ENCODE peak calls at places on chromosomes 3 and 15, in eight cellular contexts. One of them, this sample, is unnamed.

GRCh38 chr15:60442763-60443162 is 36.2 kb downstream of the ICE2 start:
- DNase-seq in SHP77: no peak
- DNase-seq in stimulated activated CD4-positive, alpha-beta T cell treated with anti-CD3 and anti-CD28 coated beads, Interleukin-1b, Interleukin-23, amount 100 ng/mL, for 4 hours: no peak
- DNase-seq in left ventricle myocardium inferior: no peak
- DNase-seq in MV-4-11: no peak
- DNase-seq in foreskin fibroblast: peak; percentile 56
- DNase-seq in RWPE1: no peak
- DNase-seq in activated CD8-positive, alpha-beta memory T cell treated with anti-CD3 and anti-CD28 coated beads for 48 hours: no peak
- DNase-seq in this sample: peak; percentile 27

GRCh38 chr3:141834296-141834695 is 42.1 kb upstream of the ATP1B3 start:
- DNase-seq in activated CD8-positive, alpha-beta memory T cell treated with anti-CD3 and anti-CD28 coated beads for 48 hours: no peak
- DNase-seq in SHP77: no peak
- DNase-seq in RWPE1: peak; percentile 13
- DNase-seq in MV-4-11: no peak
- DNase-seq in stimulated activated CD4-positive, alpha-beta T cell treated with anti-CD3 and anti-CD28 coated beads, Interleukin-1b, Interleukin-23, amount 100 ng/mL, for 4 hours: no peak
- DNase-seq in foreskin fibroblast: no peak
- DNase-seq in left ventricle myocardium inferior: no peak
- DNase-seq in this sample: no peak

GRCh38 chr15:34603095-34603494 is 19.6 kb upstream of the GOLGA8B start:
- DNase-seq in stimulated activated CD4-positive, alpha-beta T cell treated with anti-CD3 and anti-CD28 coated beads, Interleukin-1b, Interleukin-23, amount 100 ng/mL, for 4 hours: no peak
- DNase-seq in RWPE1: no peak
- DNase-seq in SHP77: no peak
- DNase-seq in foreskin fibroblast: no peak
- DNase-seq in MV-4-11: no peak
- DNase-seq in activated CD8-positive, alpha-beta memory T cell treated with anti-CD3 and anti-CD28 coated beads for 48 hours: no peak
- DNase-seq in left ventricle myocardium inferior: no peak
- DNase-seq in this sample: no peak

GRCh38 chr15:78208887-78209645 is 25.3 kb downstream of the ACSBG1 start:
- DNase-seq in activated CD8-positive, alpha-beta memory T cell treated with anti-CD3 and anti-CD28 coated beads for 48 hours: no peak
- DNase-seq in stimulated activated CD4-positive, alpha-beta T cell treated with anti-CD3 and anti-CD28 coated beads, Interleukin-1b, Interleukin-23, amount 100 ng/mL, for 4 hours: no peak
- DNase-seq in left ventricle myocardium inferior: no peak
- DNase-seq in foreskin fibroblast: no peak
- DNase-seq in RWPE1: no peak
- DNase-seq in SHP77: no peak
- DNase-seq in MV-4-11: no peak
- DNase-seq in this sample: peak; percentile 28

GRCh38 chr3:43620953-43621405 is 832 bp downstream of the ANO10 start:
- DNase-seq in left ventricle myocardium inferior: no peak
- DNase-seq in SHP77: no peak
- DNase-seq in foreskin fibroblast: peak; percentile 50
- DNase-seq in stimulated activated CD4-positive, alpha-beta T cell treated with anti-CD3 and anti-CD28 coated beads, Interleukin-1b, Interleukin-23, amount 100 ng/mL, for 4 hours: no peak
- DNase-seq in MV-4-11: no peak
- DNase-seq in activated CD8-positive, alpha-beta memory T cell treated with anti-CD3 and anti-CD28 coated beads for 48 hours: no peak
- DNase-seq in RWPE1: peak; percentile 2
- DNase-seq in this sample: no peak

GRCh38 chr15:92109485-92109884 is 256.0 kb downstream of the SLCO3A1 start:
- DNase-seq in left ventricle myocardium inferior: no peak
- DNase-seq in activated CD8-positive, alpha-beta memory T cell treated with anti-CD3 and anti-CD28 coated beads for 48 hours: no peak
- DNase-seq in MV-4-11: no peak
- DNase-seq in RWPE1: no peak
- DNase-seq in SHP77: no peak
- DNase-seq in foreskin fibroblast: no peak
- DNase-seq in stimulated activated CD4-positive, alpha-beta T cell treated with anti-CD3 and anti-CD28 coated beads, Interleukin-1b, Interleukin-23, amount 100 ng/mL, for 4 hours: no peak
- DNase-seq in this sample: no peak

GRCh38 chr3:154969366-154969765 is 110.8 kb upstream of the MME start:
- DNase-seq in activated CD8-positive, alpha-beta memory T cell treated with anti-CD3 and anti-CD28 coated beads for 48 hours: no peak
- DNase-seq in RWPE1: no peak
- DNase-seq in left ventricle myocardium inferior: no peak
- DNase-seq in MV-4-11: no peak
- DNase-seq in SHP77: no peak
- DNase-seq in foreskin fibroblast: peak; percentile 69
- DNase-seq in stimulated activated CD4-positive, alpha-beta T cell treated with anti-CD3 and anti-CD28 coated beads, Interleukin-1b, Interleukin-23, amount 100 ng/mL, for 4 hours: no peak
- DNase-seq in this sample: no peak

GRCh38 chr15:84715442-84716035 is 400 bp downstream of the SEC11A start:
- DNase-seq in SHP77: peak; percentile 39
- DNase-seq in RWPE1: peak; percentile 57
- DNase-seq in stimulated activated CD4-positive, alpha-beta T cell treated with anti-CD3 and anti-CD28 coated beads, Interleukin-1b, Interleukin-23, amount 100 ng/mL, for 4 hours: peak; percentile 38
- DNase-seq in foreskin fibroblast: peak; percentile 43
- DNase-seq in MV-4-11: no peak
- DNase-seq in left ventricle myocardium inferior: no peak
- DNase-seq in activated CD8-positive, alpha-beta memory T cell treated with anti-CD3 and anti-CD28 coated beads for 48 hours: no peak
- DNase-seq in this sample: no peak

GRCh38 chr3:112470791-112471190 is 28.5 kb downstream of the BTLA start:
- DNase-seq in stimulated activated CD4-positive, alpha-beta T cell treated with anti-CD3 and anti-CD28 coated beads, Interleukin-1b, Interleukin-23, amount 100 ng/mL, for 4 hours: no peak
- DNase-seq in RWPE1: no peak
- DNase-seq in activated CD8-positive, alpha-beta memory T cell treated with anti-CD3 and anti-CD28 coated beads for 48 hours: no peak
- DNase-seq in SHP77: no peak
- DNase-seq in left ventricle myocardium inferior: no peak
- DNase-seq in MV-4-11: no peak
- DNase-seq in foreskin fibroblast: no peak
- DNase-seq in this sample: peak; percentile 6

GRCh38 chr3:126541628-126542339 is 16.9 kb downstream of the C3orf22 start:
- DNase-seq in stimulated activated CD4-positive, alpha-beta T cell treated with anti-CD3 and anti-CD28 coated beads, Interleukin-1b, Interleukin-23, amount 100 ng/mL, for 4 hours: no peak
- DNase-seq in activated CD8-positive, alpha-beta memory T cell treated with anti-CD3 and anti-CD28 coated beads for 48 hours: no peak
- DNase-seq in foreskin fibroblast: no peak
- DNase-seq in SHP77: no peak
- DNase-seq in left ventricle myocardium inferior: no peak
- DNase-seq in MV-4-11: no peak
- DNase-seq in RWPE1: no peak
- DNase-seq in this sample: no peak

GRCh38 chr3:134652886-134653630 is 2.2 kb upstream of the KY start:
- DNase-seq in stimulated activated CD4-positive, alpha-beta T cell treated with anti-CD3 and anti-CD28 coated beads, Interleukin-1b, Interleukin-23, amount 100 ng/mL, for 4 hours: no peak
- DNase-seq in MV-4-11: no peak
- DNase-seq in activated CD8-positive, alpha-beta memory T cell treated with anti-CD3 and anti-CD28 coated beads for 48 hours: no peak
- DNase-seq in RWPE1: no peak
- DNase-seq in foreskin fibroblast: no peak
- DNase-seq in left ventricle myocardium inferior: no peak
- DNase-seq in SHP77: no peak
- DNase-seq in this sample: no peak

GRCh38 chr3:112531358-112531781 is 30.4 kb downstream of the ATG3 start:
- DNase-seq in foreskin fibroblast: peak; percentile 59
- DNase-seq in SHP77: no peak
- DNase-seq in MV-4-11: peak; percentile 20
- DNase-seq in activated CD8-positive, alpha-beta memory T cell treated with anti-CD3 and anti-CD28 coated beads for 48 hours: no peak
- DNase-seq in stimulated activated CD4-positive, alpha-beta T cell treated with anti-CD3 and anti-CD28 coated beads, Interleukin-1b, Interleukin-23, amount 100 ng/mL, for 4 hours: no peak
- DNase-seq in RWPE1: peak; percentile 19
- DNase-seq in left ventricle myocardium inferior: no peak
- DNase-seq in this sample: peak; percentile 31

GRCh38 chr3:47996440-47996839 is 19.8 kb downstream of the MAP4 start:
- DNase-seq in activated CD8-positive, alpha-beta memory T cell treated with anti-CD3 and anti-CD28 coated beads for 48 hours: no peak
- DNase-seq in stimulated activated CD4-positive, alpha-beta T cell treated with anti-CD3 and anti-CD28 coated beads, Interleukin-1b, Interleukin-23, amount 100 ng/mL, for 4 hours: no peak
- DNase-seq in RWPE1: no peak
- DNase-seq in left ventricle myocardium inferior: no peak
- DNase-seq in MV-4-11: no peak
- DNase-seq in foreskin fibroblast: no peak
- DNase-seq in SHP77: no peak
- DNase-seq in this sample: no peak

GRCh38 chr3:120461416-120461815 is 10.6 kb upstream of the FSTL1 start:
- DNase-seq in RWPE1: no peak
- DNase-seq in stimulated activated CD4-positive, alpha-beta T cell treated with anti-CD3 and anti-CD28 coated beads, Interleukin-1b, Interleukin-23, amount 100 ng/mL, for 4 hours: no peak
- DNase-seq in activated CD8-positive, alpha-beta memory T cell treated with anti-CD3 and anti-CD28 coated beads for 48 hours: no peak
- DNase-seq in SHP77: no peak
- DNase-seq in foreskin fibroblast: peak; percentile 53
- DNase-seq in MV-4-11: no peak
- DNase-seq in left ventricle myocardium inferior: no peak
- DNase-seq in this sample: no peak

GRCh38 chr3:159077860-159078259 is 276.0 kb downstream of the MFSD1 start:
- DNase-seq in left ventricle myocardium inferior: no peak
- DNase-seq in RWPE1: peak; percentile 56
- DNase-seq in SHP77: no peak
- DNase-seq in MV-4-11: no peak
- DNase-seq in activated CD8-positive, alpha-beta memory T cell treated with anti-CD3 and anti-CD28 coated beads for 48 hours: no peak
- DNase-seq in stimulated activated CD4-positive, alpha-beta T cell treated with anti-CD3 and anti-CD28 coated beads, Interleukin-1b, Interleukin-23, amount 100 ng/mL, for 4 hours: no peak
- DNase-seq in foreskin fibroblast: peak; percentile 90
- DNase-seq in this sample: peak; percentile 62

GRCh38 chr15:69823223-69823907 is 274.4 kb downstream of the TLE3 start:
- DNase-seq in SHP77: no peak
- DNase-seq in RWPE1: peak; percentile 69
- DNase-seq in activated CD8-positive, alpha-beta memory T cell treated with anti-CD3 and anti-CD28 coated beads for 48 hours: no peak
- DNase-seq in stimulated activated CD4-positive, alpha-beta T cell treated with anti-CD3 and anti-CD28 coated beads, Interleukin-1b, Interleukin-23, amount 100 ng/mL, for 4 hours: no peak
- DNase-seq in foreskin fibroblast: no peak
- DNase-seq in MV-4-11: no peak
- DNase-seq in left ventricle myocardium inferior: no peak
- DNase-seq in this sample: peak; percentile 35

GRCh38 chr3:192899540-192899982 is 18.1 kb downstream of the MB21D2 start:
- DNase-seq in MV-4-11: peak; percentile 27
- DNase-seq in left ventricle myocardium inferior: no peak
- DNase-seq in RWPE1: no peak
- DNase-seq in activated CD8-positive, alpha-beta memory T cell treated with anti-CD3 and anti-CD28 coated beads for 48 hours: no peak
- DNase-seq in foreskin fibroblast: peak; percentile 82
- DNase-seq in stimulated activated CD4-positive, alpha-beta T cell treated with anti-CD3 and anti-CD28 coated beads, Interleukin-1b, Interleukin-23, amount 100 ng/mL, for 4 hours: no peak
- DNase-seq in SHP77: no peak
- DNase-seq in this sample: peak; percentile 81